ENCODE peak calls at places on chromosomes 16 and 17, in six cellular contexts. E, R, Q, C, L and H are unnamed samples.

GRCh38 chr16:15950167-15950854 is 895 bp downstream of the ABCC1 start:
- DNase-seq in C (peak; percentile 49), L (peak; percentile 30), E (peak; percentile 47), Q (peak; percentile 53), R (peak; percentile 66), H (peak; percentile 51)

GRCh38 chr17:77392376-77393273 is 251.9 kb downstream of the SEC14L1 start:
- DNase-seq in C (no peak), L (peak; percentile 66), R (no peak), Q (peak; percentile 65), E (peak; percentile 75), H (peak; percentile 40)

GRCh38 chr17:31834448-31834847 is 24.6 kb downstream of the COPRS start:
- DNase-seq in L (no peak), Q (no peak), C (no peak), E (no peak), R (no peak), H (peak; percentile 41)

GRCh38 chr16:80526418-80527061 is 14.3 kb upstream of the DYNLRB2 start:
- DNase-seq in R (peak; percentile 74), E (peak; percentile 69), C (peak; percentile 43), Q (peak; percentile 69), L (peak; percentile 53), H (peak; percentile 81)

GRCh38 chr17:31588512-31588911 is 197.0 kb downstream of the RAB11FIP4 start:
- DNase-seq in E (no peak), L (no peak), C (no peak), Q (no peak), R (no peak), H (no peak)

GRCh38 chr16:89141884-89142267 is 29.7 kb upstream of the CDH15 start:
- DNase-seq in C (no peak), Q (no peak), L (no peak), E (no peak), R (no peak), H (no peak)

GRCh38 chr17:72419866-72420774 is 299.3 kb downstream of the SOX9 start:
- DNase-seq in L (no peak), C (no peak), E (no peak), Q (no peak), R (no peak), H (no peak)

GRCh38 chr16:27795992-27796614 is 246.2 kb downstream of the KATNIP start:
- DNase-seq in E (peak; percentile 40), Q (peak; percentile 28), R (peak; percentile 62), L (peak; percentile 78), C (peak; percentile 19), H (peak; percentile 50)

GRCh38 chr17:78707016-78707415 is 75.1 kb downstream of the CYTH1 start:
- DNase-seq in Q (no peak), R (no peak), L (no peak), E (no peak), C (peak; percentile 71), H (peak; percentile 23)

GRCh38 chr16:69107311-69107962 is 2.0 kb downstream of the HAS3 start:
- DNase-seq in C (peak; percentile 52), E (peak; percentile 15), Q (peak; percentile 27), L (peak; percentile 69), R (no peak), H (no peak)

GRCh38 chr17:75764711-75765421 is at the start of gene GALK1:
- DNase-seq in C (peak; percentile 76), Q (peak; percentile 60), E (peak; percentile 62), R (peak; percentile 74), L (peak; percentile 85), H (peak; percentile 76)

GRCh38 chr17:60971515-60972369 is 294.1 kb downstream of the BCAS3 start:
- DNase-seq in R (peak; percentile 72), C (peak; percentile 28), L (peak; percentile 43), E (peak; percentile 83), Q (peak; percentile 76), H (peak; percentile 83)

GRCh38 chr17:13727441-13728171 is 125.9 kb upstream of the HS3ST3A1 start:
- DNase-seq in R (peak; percentile 75), Q (peak; percentile 93), C (peak; percentile 52), E (peak; percentile 84), L (no peak), H (peak; percentile 78)

GRCh38 chr16:4656695-4657686 is 32.4 kb downstream of the MGRN1 start:
- DNase-seq in E (no peak), C (no peak), R (no peak), L (no peak), Q (no peak), H (no peak)

GRCh38 chr17:60744355-60744958 is 66.8 kb downstream of the BCAS3 start:
- DNase-seq in R (no peak), Q (no peak), E (peak; percentile 25), C (peak; percentile 2), L (no peak), H (no peak)

GRCh38 chr17:21379080-21379711 is 3.0 kb downstream of the KCNJ12 start:
- DNase-seq in E (no peak), Q (no peak), C (no peak), R (no peak), L (peak; percentile 83), H (no peak)

GRCh38 chr17:18981642-18982424 is 22.7 kb downstream of the FAM83G start:
- DNase-seq in Q (peak; percentile 74), R (peak; percentile 57), C (peak; percentile 67), L (peak; percentile 97), E (peak; percentile 69), H (peak; percentile 67)

GRCh38 chr16:77169650-77170236 is 21.2 kb upstream of the MON1B start:
- DNase-seq in L (peak; percentile 45), R (peak; percentile 55), Q (peak; percentile 50), E (peak; percentile 47), C (peak; percentile 28), H (peak; percentile 61)

GRCh38 chr17:55157165-55157564 is 107.6 kb upstream of the HLF start:
- DNase-seq in C (peak; percentile 6), R (peak; percentile 25), E (peak; percentile 50), L (no peak), Q (peak; percentile 37), H (peak; percentile 77)

GRCh38 chr16:26247063-26247462 is 555.3 kb downstream of the HS3ST4 start:
- DNase-seq in E (no peak), L (no peak), R (no peak), Q (no peak), C (no peak), H (no peak)

GRCh38 chr16:1367486-1368174 is 15.9 kb downstream of the GNPTG start:
- DNase-seq in L (no peak), C (no peak), E (no peak), R (no peak), Q (no peak), H (no peak)

GRCh38 chr16:58338205-58338604 is 43.4 kb upstream of the PRSS54 start:
- DNase-seq in L (no peak), Q (no peak), C (peak; percentile 35), E (no peak), R (no peak), H (no peak)

GRCh38 chr16:2507679-2508064 is 6.1 kb upstream of the ATP6V0C start:
- DNase-seq in C (no peak), E (no peak), R (no peak), L (no peak), Q (no peak), H (no peak)

GRCh38 chr17:41823580-41823979 is 10.8 kb downstream of the FKBP10 start:
- DNase-seq in C (no peak), Q (no peak), E (no peak), R (no peak), L (no peak), H (no peak)

GRCh38 chr17:34826332-34826731 is 134.9 kb downstream of the CCT6B start:
- DNase-seq in R (no peak), Q (peak; percentile 9), C (peak; percentile 3), E (no peak), L (no peak), H (no peak)

GRCh38 chr16:23424292-23424958 is 28.6 kb downstream of the COG7 start:
- DNase-seq in L (peak; percentile 83), C (peak; percentile 87), R (no peak), Q (no peak), E (peak; percentile 23), H (no peak)

GRCh38 chr16:50924759-50925545 is 183.1 kb downstream of the CYLD start:
- DNase-seq in L (no peak), Q (no peak), E (no peak), R (no peak), C (peak; percentile 79), H (no peak)

GRCh38 chr17:58247511-58248363 is 9.4 kb downstream of the LPO start:
- DNase-seq in L (no peak), C (no peak), R (no peak), Q (no peak), E (no peak), H (no peak)

GRCh38 chr17:58252141-58252540 is 13.8 kb downstream of the LPO start:
- DNase-seq in C (no peak), E (no peak), R (no peak), L (no peak), Q (no peak), H (no peak)

GRCh38 chr17:58250344-58251011 is 12.1 kb downstream of the LPO start:
- DNase-seq in Q (no peak), L (no peak), C (no peak), R (no peak), E (no peak), H (no peak)

GRCh38 chr17:58248955-58249269 is 10.5 kb downstream of the LPO start:
- DNase-seq in R (no peak), L (no peak), E (no peak), C (no peak), Q (no peak), H (no peak)

DNA sequence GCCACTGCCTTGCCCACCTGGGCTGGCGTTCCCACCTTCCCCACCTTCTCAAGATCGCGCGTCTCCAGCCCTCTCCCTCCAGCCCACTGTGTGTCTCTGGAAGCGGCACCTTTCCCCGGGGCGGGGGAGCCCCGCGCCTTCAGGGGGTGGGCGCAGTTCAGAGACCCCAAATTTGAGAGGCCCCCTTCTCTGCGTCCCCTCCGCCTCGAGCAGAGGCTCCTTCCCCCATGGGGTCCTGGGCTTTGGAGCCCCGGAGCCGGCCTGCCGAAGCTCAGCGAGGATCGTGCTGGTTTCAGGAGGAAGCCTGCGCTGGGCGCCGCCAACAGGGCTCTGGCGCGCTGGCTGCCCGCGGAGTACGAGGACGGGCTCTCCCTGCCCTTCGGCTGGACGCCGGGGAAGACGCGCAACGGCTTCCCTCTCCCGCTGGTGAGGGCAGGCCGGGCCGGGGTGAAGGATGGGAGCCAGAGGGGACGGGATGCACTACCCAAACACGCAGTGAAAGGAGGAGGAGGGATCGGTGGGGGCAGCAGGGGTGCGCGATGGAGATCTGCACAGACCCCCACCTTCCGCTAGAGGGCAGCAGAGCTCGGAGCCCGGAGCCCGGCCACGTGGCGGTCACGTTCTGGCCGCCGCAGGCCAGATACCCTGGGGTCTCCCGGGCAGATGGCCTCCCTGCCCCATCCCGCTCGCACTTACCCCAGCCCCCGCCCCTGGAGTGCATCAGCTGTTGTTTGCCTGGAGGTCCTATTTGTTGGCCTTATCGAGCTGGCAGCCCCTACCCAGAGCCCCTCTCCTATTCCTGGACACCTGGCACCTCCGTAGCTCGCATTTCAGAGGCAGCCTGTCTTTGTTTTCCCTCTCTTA is 11.1 kb downstream of the LPO start:
- DNase-seq in C (peak; percentile 32), L (peak; percentile 65), R (peak; percentile 67), E (peak; percentile 51), Q (peak; percentile 40), H (peak; percentile 40)
- TF ChIP-seq CTCF in C (peak; percentile 78), L (peak; percentile 93), R (peak; percentile 88), E (peak; percentile 85), Q (peak; percentile 77), H (peak; percentile 89)

GRCh38 chr17:57524790-57525543 is 220.1 kb downstream of the CCDC182 start:
- DNase-seq in E (no peak), C (no peak), R (no peak), L (no peak), Q (no peak), H (no peak)
- H3K4me3 ChIP-seq in E (no peak overlapping the region), C (no peak overlapping the region), R (no peak overlapping the region), L (no peak overlapping the region), Q (no peak overlapping the region), H (no peak overlapping the region)

GRCh38 chr17:3693829-3694231 is 2.1 kb downstream of the P2RX5 start:
- DNase-seq in Q (no peak), C (no peak), E (no peak), L (no peak), R (no peak), H (no peak)
- TF ChIP-seq CTCF in Q (no peak), C (no peak), E (no peak), L (no peak), R (no peak), H (no peak)

GRCh38 chr17:56708220-56708567 is 114.7 kb downstream of the NOG start:
- DNase-seq in E (no peak), Q (no peak), C (no peak), R (no peak), L (no peak), H (peak; percentile 4)
- H3K4me3 ChIP-seq in E (no peak overlapping the region), Q (no peak overlapping the region), C (no peak overlapping the region), R (no peak overlapping the region), L (no peak overlapping the region), H (no peak overlapping the region)